ENCODE peak calls at places on chromosome 5, in five cellular contexts. S is fibroblast of the conjunctiva; J is activated naive CD8-positive, alpha-beta T cell treated with anti-CD3 and anti-CD28 coated beads for 36 hours; F is foreskin fibroblast; G is aorta. V is an unnamed sample.

GRCh38 chr5:19837536-19838179 is 150.3 kb downstream of the CDH18 start:
- DNase-seq in J (no peak), F (peak; percentile 5), G (no peak), S (no peak), V (no peak)

GRCh38 chr5:157143127-157143959 is 678 bp upstream of the MED7 start:
- DNase-seq in S (peak; percentile 8), G (peak; percentile 80), F (peak; percentile 55), J (peak; percentile 54), V (peak; percentile 72)

GRCh38 chr5:56973473-56973872 is 21.6 kb upstream of the MIER3 start:
- DNase-seq in F (no peak), J (no peak), S (no peak), G (no peak), V (no peak)

GRCh38 chr5:44605926-44606325 is 202.8 kb upstream of the MRPS30 start:
- DNase-seq in F (no peak), S (no peak), G (no peak), J (no peak), V (no peak)

GRCh38 chr5:175238326-175238725 is 205.7 kb downstream of the DRD1 start:
- DNase-seq in F (no peak), G (no peak), J (no peak), S (no peak), V (no peak)

GRCh38 chr5:31982661-31983060 is 191.5 kb downstream of the GOLPH3 start:
- DNase-seq in F (peak; percentile 31), G (no peak), J (no peak), S (no peak), V (no peak)

GRCh38 chr5:64566531-64566930 is 60.7 kb downstream of the RGS7BP start:
- DNase-seq in S (no peak), G (no peak), F (no peak), J (no peak), V (no peak)

GRCh38 chr5:138773215-138773614 is 20.0 kb downstream of the CTNNA1 start:
- DNase-seq in G (no peak), F (peak; percentile 39), S (no peak), J (no peak), V (no peak)

GRCh38 chr5:142342128-142342981 is 17.5 kb upstream of the SPRY4 start:
- DNase-seq in S (no peak), J (no peak), G (no peak), F (peak; percentile 41), V (no peak)

GRCh38 chr5:146041180-146041789 is 64.1 kb downstream of the PLAC8L1 start:
- DNase-seq in F (peak; percentile 19), S (no peak), J (no peak), G (no peak), V (no peak)

GRCh38 chr5:154762261-154762660 is 7.1 kb downstream of the LARP1 start:
- DNase-seq in J (no peak), F (no peak), G (no peak), S (no peak), V (no peak)

GRCh38 chr5:181160-181559 is 10.1 kb upstream of the LRRC14B start:
- DNase-seq in G (no peak), S (no peak), F (no peak), J (no peak), V (no peak)

GRCh38 chr5:37867634-37868033 is 27.8 kb upstream of the GDNF start:
- DNase-seq in S (no peak), J (no peak), F (peak; percentile 30), G (no peak), V (no peak)

GRCh38 chr5:10828241-10828640 is 67.2 kb upstream of the DAP start:
- DNase-seq in J (no peak), S (peak; percentile 10), F (peak; percentile 79), G (no peak), V (no peak)

GRCh38 chr5:14816999-14817761 is 54.4 kb downstream of the ANKH start:
- DNase-seq in G (no peak), J (peak; percentile 41), F (peak; percentile 95), S (peak; percentile 91), V (no peak)

GRCh38 chr5:11273180-11273882 is 512.3 kb upstream of the DAP start:
- DNase-seq in S (no peak), J (no peak), G (no peak), F (no peak), V (no peak)

GRCh38 chr5:169566202-169566601 is 17.4 kb upstream of the SPDL1 start:
- DNase-seq in J (no peak), G (no peak), F (no peak), S (no peak), V (no peak)

V was measured in sciatic nerve.